ENCODE peak calls at places on chromosomes 3 and 15, in ten cellular contexts. K, R, P, B, A, J, C, Z, X and E are unnamed samples.
A peak's percentile ranks its signal among the peaks of the same experiment; 100 is the strongest.

GRCh38 chr3:65030847-65031463 is 343.2 kb upstream of the ADAMTS9 start:
- DNase-seq in K (no peak), R (no peak), P (no peak), B (peak; percentile 29), A (no peak), J (peak; percentile 66), C (no peak), Z (no peak), X (peak; percentile 92), E (no peak)

GRCh38 chr3:98763076-98763475 is at the start of gene ST3GAL6:
- DNase-seq in K (no peak), R (no peak), P (no peak), B (peak; percentile 21), A (no peak), J (no peak), C (no peak), Z (no peak), X (no peak), E (no peak)

GRCh38 chr3:13023251-13024055 is 49.8 kb downstream of the IQSEC1 start:
- DNase-seq in K (no peak), R (no peak), P (no peak), B (no peak), A (peak; percentile 31), J (peak; percentile 79), C (no peak), Z (no peak), X (peak; percentile 81), E (no peak)

GRCh38 chr3:54294214-54294613 is 171.9 kb downstream of the CACNA2D3 start:
- DNase-seq in K (no peak), R (peak; percentile 22), P (no peak), B (no peak), A (no peak), J (no peak), C (no peak), Z (no peak), X (no peak), E (no peak)

GRCh38 chr3:35965908-35966307 is 326.6 kb downstream of the ARPP21 start:
- DNase-seq in K (no peak), R (peak; percentile 47), P (no peak), B (peak; percentile 10), A (peak; percentile 20), J (peak; percentile 44), C (no peak), Z (peak; percentile 30), X (peak; percentile 62), E (peak; percentile 4)

GRCh38 chr15:69762373-69763148 is 309.9 kb downstream of the RPLP1 start:
- DNase-seq in K (no peak), R (peak; percentile 60), P (no peak), B (no peak), A (no peak), J (peak; percentile 18), C (no peak), Z (peak; percentile 28), X (no peak), E (no peak)

GRCh38 chr3:9710174-9710739 is 6.6 kb downstream of the CPNE9 start:
- DNase-seq in K (no peak), R (no peak), P (no peak), B (no peak), A (no peak), J (no peak), C (no peak), Z (no peak), X (no peak), E (no peak)

GRCh38 chr15:39960411-39960810 is 26.5 kb downstream of the EIF2AK4 start:
- DNase-seq in K (no peak), R (no peak), P (no peak), B (no peak), A (no peak), J (no peak), C (no peak), Z (no peak), X (no peak), E (no peak)

GRCh38 chr3:194852836-194853508 is 167.3 kb downstream of the FAM43A start:
- DNase-seq in K (no peak), R (peak; percentile 16), P (no peak), B (no peak), A (peak; percentile 23), J (no peak), C (no peak), Z (no peak), X (no peak), E (no peak)

GRCh38 chr3:136134091-136134490 is 62.0 kb downstream of the MSL2 start:
- DNase-seq in K (no peak), R (no peak), P (no peak), B (no peak), A (no peak), J (no peak), C (no peak), Z (no peak), X (no peak), E (no peak)

GRCh38 chr3:44468572-44469520 is 8.6 kb downstream of the ZNF445 start:
- DNase-seq in K (peak; percentile 37), R (no peak), P (no peak), B (no peak), A (no peak), J (peak; percentile 38), C (no peak), Z (no peak), X (peak; percentile 31), E (no peak)

GRCh38 chr15:63991706-63992105 is 54.6 kb downstream of the DAPK2 start:
- DNase-seq in K (no peak), R (no peak), P (no peak), B (no peak), A (no peak), J (peak; percentile 39), C (no peak), Z (no peak), X (no peak), E (no peak)

GRCh38 chr15:43212951-43213350 is 7.9 kb downstream of the EPB42 start:
- DNase-seq in K (no peak), R (no peak), P (no peak), B (no peak), A (no peak), J (no peak), C (no peak), Z (no peak), X (no peak), E (no peak)